ENCODE peak calls at places on chromosome 15, in seven cellular contexts. P is GM23248, J is neural progenitor cell, O is PC-3, T is HCT116, M is GM23338, U is MM.1S. D is an unnamed sample.

GRCh38 chr15:90991587-90992285 is 2.6 kb downstream of the PRC1 start:
- DNase-seq in J (no peak), P (no peak), U (no peak), M (no peak), T (no peak), O (no peak), D (no peak)

GRCh38 chr15:51483985-51484384 is 138.6 kb downstream of the DMXL2 start:
- DNase-seq in M (no peak), P (no peak), U (no peak), J (no peak), T (no peak), O (no peak), D (no peak)

GRCh38 chr15:101020945-101021344 is 101.8 kb downstream of the LRRK1 start:
- DNase-seq in P (no peak), M (no peak), T (no peak), O (no peak), J (no peak), U (no peak), D (no peak)

GRCh38 chr15:81955709-81956108 is 90.1 kb downstream of the MEX3B start:
- DNase-seq in P (peak), U (no peak), J (no peak), M (no peak), O (no peak), T (no peak), D (no peak)

GRCh38 chr15:74807302-74807701 is 5.3 kb upstream of the LMAN1L start:
- DNase-seq in J (no peak), T (no peak), U (no peak), O (no peak), P (no peak), M (no peak), D (no peak)

GRCh38 chr15:43777293-43777819 is 590 bp upstream of the ELL3 start:
- DNase-seq in O (peak), T (peak), M (peak), P (peak), U (peak), J (peak), D (peak)

GRCh38 chr15:55846108-55846707 is 103.3 kb upstream of the PRTG start:
- DNase-seq in O (peak), P (peak), T (peak), J (peak), U (peak), M (peak), D (peak)

GRCh38 chr15:44956388-44956787 is at the start of gene TERB2:
- DNase-seq in O (no peak), M (peak), P (no peak), T (no peak), J (no peak), U (no peak), D (no peak)

GRCh38 chr15:83973816-83974215 is 261.8 kb upstream of the GOLGA6L4 start:
- DNase-seq in J (no peak), O (peak), U (no peak), P (peak), T (no peak), M (peak), D (no peak)

GRCh38 chr15:96340611-96341464 is 10.3 kb downstream of the NR2F2 start:
- DNase-seq in P (peak), M (peak), U (peak), J (peak), O (peak), T (no peak), D (peak)

GRCh38 chr15:101600024-101600423 is 52.2 kb downstream of the TM2D3 start:
- DNase-seq in P (no peak), T (no peak), J (no peak), O (no peak), U (peak), M (peak), D (peak)

GRCh38 chr15:56869573-56869972 is 48.9 kb upstream of the TCF12 start:
- DNase-seq in O (no peak), T (peak), M (peak), J (peak), U (peak), P (peak), D (peak)

GRCh38 chr15:101439285-101439919 is 50.1 kb downstream of the PCSK6 start:
- DNase-seq in O (peak), P (no peak), M (no peak), J (no peak), T (no peak), U (no peak), D (peak)

GRCh38 chr15:53978248-53978906 is at the start of gene UNC13C:
- DNase-seq in M (peak), J (peak), T (no peak), P (peak), O (no peak), U (no peak), D (peak)

GRCh38 chr15:31892513-31892912 is 137.8 kb upstream of the CHRNA7 start:
- DNase-seq in M (no peak), U (no peak), O (no peak), J (no peak), P (no peak), T (no peak), D (no peak)

GRCh38 chr15:49235446-49236207 is 65.6 kb downstream of the GALK2 start:
- DNase-seq in T (peak), M (peak), O (peak), J (peak), U (peak), P (peak), D (peak)

GRCh38 chr15:89115547-89115946 is 27.3 kb downstream of the ABHD2 start:
- DNase-seq in M (peak), P (no peak), T (no peak), J (no peak), O (peak), U (peak), D (peak)

GRCh38 chr15:63189955-63190691 is 717 bp downstream of the RAB8B start:
- DNase-seq in J (peak), T (no peak), P (peak), U (no peak), M (no peak), O (no peak), D (no peak)

GRCh38 chr15:98681061-98681460 is 32.7 kb downstream of the IGF1R start:
- DNase-seq in U (no peak), T (no peak), M (no peak), O (no peak), J (no peak), P (no peak), D (no peak)

GRCh38 chr15:47599806-47600205 is 117.5 kb upstream of the SEMA6D start:
- DNase-seq in O (no peak), U (no peak), M (peak), J (no peak), P (no peak), T (no peak), D (no peak)

GRCh38 chr15:58077427-58077826 is 11.9 kb upstream of the ALDH1A2 start:
- DNase-seq in O (peak), T (peak), P (no peak), M (peak), J (peak), U (peak), D (peak)

GRCh38 chr15:101135532-101136166 is 116.2 kb downstream of the CHSY1 start:
- DNase-seq in U (peak), O (no peak), T (no peak), J (no peak), P (no peak), M (no peak), D (no peak)

GRCh38 chr15:72285402-72285801 is 13.0 kb upstream of the PARP6 start:
- DNase-seq in O (no peak), M (peak), J (peak), P (no peak), T (no peak), U (no peak), D (no peak)

GRCh38 chr15:69127226-69127625 is 33.2 kb upstream of the GLCE start:
- DNase-seq in P (no peak), J (no peak), T (no peak), M (no peak), U (no peak), O (no peak), D (no peak)

GRCh38 chr15:39287322-39288195 is 293.3 kb upstream of the THBS1 start:
- DNase-seq in P (peak), U (no peak), J (no peak), M (no peak), T (no peak), O (peak), D (no peak)

GRCh38 chr15:71329509-71330260 is 214.4 kb downstream of the THSD4 start:
- DNase-seq in M (no peak), O (peak), P (peak), T (peak), U (no peak), J (no peak), D (peak)

GRCh38 chr15:70096215-70096974 is 1.3 kb downstream of the TLE3 start:
- DNase-seq in M (no peak), U (peak), J (no peak), P (peak), O (peak), T (no peak), D (peak)

GRCh38 chr15:69957175-69957574 is 140.5 kb downstream of the TLE3 start:
- DNase-seq in J (no peak), T (no peak), O (no peak), M (no peak), U (no peak), P (no peak), D (no peak)

GRCh38 chr15:90762109-90762508 is 45.0 kb downstream of the BLM start:
- DNase-seq in P (peak), J (no peak), U (no peak), M (peak), T (no peak), O (no peak), D (peak)

GRCh38 chr15:69830425-69830824 is 267.3 kb downstream of the TLE3 start:
- DNase-seq in U (no peak), M (no peak), T (no peak), O (no peak), P (no peak), J (no peak), D (no peak)

GRCh38 chr15:81197255-81197630 is 564 bp downstream of the IL16 start:
- DNase-seq in M (no peak), O (no peak), U (no peak), P (no peak), T (no peak), J (no peak), D (no peak)

GRCh38 chr15:32884136-32884535 is 166.3 kb downstream of the GREM1 start:
- DNase-seq in M (no peak), U (no peak), T (no peak), P (peak), J (no peak), O (no peak), D (no peak)

GRCh38 chr15:56445746-56446145 is 19.2 kb downstream of the MNS1 start:
- DNase-seq in P (no peak), J (no peak), M (no peak), T (no peak), O (no peak), U (no peak), D (no peak)

GRCh38 chr15:92524161-92524560 is 130.5 kb downstream of the ST8SIA2 start:
- DNase-seq in O (peak), M (no peak), T (no peak), U (no peak), P (no peak), J (no peak), D (no peak)

GRCh38 chr15:58487041-58487723 is 55.4 kb downstream of the LIPC start:
- DNase-seq in T (no peak), P (peak), J (no peak), M (no peak), U (no peak), O (no peak), D (no peak)

GRCh38 chr15:89774492-89774891 is 1.6 kb upstream of the MESP2 start:
- DNase-seq in P (no peak), U (no peak), T (no peak), J (no peak), O (no peak), M (no peak), D (no peak)

GRCh38 chr15:99556010-99556409 is 9.8 kb upstream of the MEF2A start:
- DNase-seq in U (no peak), P (no peak), J (no peak), O (no peak), T (no peak), M (no peak), D (no peak)

GRCh38 chr15:24683736-24684135 is 8.2 kb downstream of the NPAP1 start:
- DNase-seq in P (no peak), J (no peak), O (no peak), T (no peak), M (no peak), U (no peak), D (no peak)
- TF ChIP-seq EZH2phosphoT487 in P (no peak), J (no peak), O (no peak), T (no peak), M (no peak), U (no peak), D (no peak)

GRCh38 chr15:65981837-65982696 is 112.8 kb downstream of the RAB11A start:
- DNase-seq in T (peak), P (no peak), M (peak), J (peak), O (no peak), U (peak), D (peak)
- TF ChIP-seq EZH2 in T (no peak), P (no peak), M (no peak), J (no peak), O (no peak), U (no peak), D (no peak)

DNA sequence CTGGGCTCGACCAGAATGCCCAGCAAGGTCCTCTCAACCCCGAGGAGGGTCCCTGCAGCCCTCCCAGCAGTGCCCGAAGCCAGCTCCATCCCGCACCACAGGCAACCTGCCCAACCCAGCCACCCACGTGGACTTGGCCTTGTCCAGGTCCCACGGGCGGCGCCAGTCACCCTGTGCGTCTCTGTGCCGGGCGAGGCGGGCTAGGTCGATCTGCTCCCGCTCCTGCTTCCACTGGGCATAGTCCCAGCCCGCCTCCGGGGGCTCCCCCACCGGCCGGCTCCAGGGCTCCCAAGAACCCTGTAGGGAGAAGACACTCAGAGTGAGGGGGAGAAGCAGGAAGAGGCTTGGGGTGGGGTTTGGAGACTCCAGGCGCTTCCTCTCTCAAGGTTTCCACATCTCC is 3.1 kb downstream of the CCDC9B start:
- DNase-seq in T (no peak), O (no peak), U (no peak), M (no peak), P (no peak), J (no peak), D (no peak)
- H3K4me3 ChIP-seq in T (no peak), O (peak), U (no peak), M (peak), P (peak), J (no peak), D (no peak)

GRCh38 chr15:78457101-78457500 is 19.1 kb downstream of the IREB2 start:
- DNase-seq in P (peak), M (no peak), J (no peak), T (no peak), O (peak), U (no peak), D (no peak)
- TF ChIP-seq EZH2phosphoT487 in P (no peak), M (no peak), J (no peak), T (no peak), O (no peak), U (no peak), D (no peak)

GRCh38 chr15:66253296-66253642 is 281 bp downstream of the MEGF11 start:
- DNase-seq in U (no peak), J (no peak), P (no peak), M (no peak), T (no peak), O (no peak), D (no peak)

GRCh38 chr15:66252411-66253295 is 897 bp downstream of the MEGF11 start:
- DNase-seq in M (peak), P (peak), U (peak), O (peak), J (peak), T (peak), D (peak)

GRCh38 chr15:66251065-66251789 is 2.3 kb downstream of the MEGF11 start:
- DNase-seq in U (no peak), T (no peak), M (peak), J (peak), P (no peak), O (no peak), D (no peak)

GRCh38 chr15:66253643-66254363 is at the start of gene MEGF11:
- DNase-seq in U (no peak), T (no peak), M (peak), J (peak), O (peak), P (peak), D (peak)

DNA sequence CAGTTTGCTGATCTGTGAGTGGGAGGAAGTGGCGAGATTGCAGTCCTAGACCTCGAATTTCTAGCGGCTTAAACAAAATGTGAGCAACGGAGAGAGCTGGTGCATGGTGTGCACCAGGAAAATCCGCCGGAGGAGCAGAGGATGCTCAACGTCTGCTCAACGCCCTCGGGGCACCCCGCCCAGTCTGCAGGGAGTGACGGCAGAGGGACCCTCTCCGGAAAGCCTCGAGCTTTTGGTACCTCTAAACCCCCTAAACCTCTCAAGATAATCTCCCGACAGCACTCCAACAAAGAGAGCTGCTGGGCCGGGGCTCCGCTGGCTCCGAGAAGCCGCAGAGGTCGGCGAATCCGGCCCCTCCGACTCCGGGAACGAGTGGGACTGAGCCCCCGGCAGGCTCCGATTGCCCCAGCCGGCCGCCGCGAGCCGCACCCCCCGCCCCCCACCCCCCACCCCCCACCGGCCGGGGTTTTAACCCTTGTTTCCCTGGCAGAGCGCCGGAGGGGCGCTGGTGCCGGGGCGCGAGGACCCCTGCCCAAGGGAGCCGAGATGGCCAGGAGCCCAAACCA is 1.7 kb downstream of the MEGF11 start:
- DNase-seq in T (no peak), J (peak), U (no peak), M (peak), O (no peak), P (no peak), D (no peak)
- TF ChIP-seq EZH2 in T (no peak), J (no peak), U (no peak), M (no peak), O (no peak), P (no peak), D (no peak)

GRCh38 chr15:64697911-64698369 is 77.4 kb downstream of the RBPMS2 start:
- DNase-seq in J (no peak), P (peak), O (peak), M (no peak), T (no peak), U (no peak), D (no peak)
- H3K4me3 ChIP-seq in J (no peak), P (no peak), O (no peak), M (peak), T (no peak), U (no peak), D (no peak)

DNA sequence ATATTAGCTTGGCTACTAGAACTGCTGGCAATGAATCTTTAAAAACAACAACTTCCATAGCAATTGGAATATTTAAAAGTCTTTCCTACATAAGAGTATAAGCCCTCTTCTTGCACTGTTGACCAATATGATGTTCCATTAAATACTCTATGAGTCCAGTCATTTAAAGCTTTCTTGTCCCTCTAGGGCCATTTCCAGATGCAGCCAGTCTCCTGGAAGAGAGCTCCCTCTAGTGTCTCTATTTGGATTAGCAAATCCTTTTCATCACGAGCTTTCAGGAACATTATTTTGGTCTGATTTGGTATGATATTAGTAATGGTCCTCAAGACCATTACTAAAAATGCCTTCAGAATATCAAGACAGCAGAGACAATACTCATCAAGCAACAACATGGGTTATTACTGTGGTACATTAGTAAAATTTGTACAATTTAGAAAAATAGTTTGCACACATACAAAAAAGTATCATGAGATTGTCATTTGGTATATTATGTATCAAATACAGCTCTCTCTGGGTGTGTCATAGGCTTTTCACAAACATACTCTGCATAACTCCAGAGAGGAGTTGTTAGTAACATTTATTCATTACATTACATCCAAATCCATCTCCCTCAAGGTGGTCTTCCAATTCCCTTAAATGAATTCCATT is 101.3 kb downstream of the DPH6 start:
- DNase-seq in M (peak), J (peak), U (peak), P (peak), O (peak), T (peak), D (peak)
- TF ChIP-seq EZH2phosphoT487 in M (no peak), J (no peak), U (no peak), P (no peak), O (no peak), T (no peak), D (no peak)

GRCh38 chr15:78619022-78619950 is 1.5 kb downstream of the CHRNA3 start:
- DNase-seq in J (peak), M (peak), U (no peak), O (no peak), P (no peak), T (no peak), D (no peak)
- TF ChIP-seq EZH2 in J (no peak), M (no peak), U (no peak), O (no peak), P (no peak), T (no peak), D (no peak)